ENCODE peak calls at places on chromosomes 6 and 20, in seven cellular contexts. H, O, Z, L, R, K and E are unnamed samples.

GRCh38 chr20:18632196-18632789 is 44.4 kb downstream of the DTD1 start:
- DNase-seq in L (peak), O (peak), H (peak), K (peak), R (peak), Z (peak), E (peak)

GRCh38 chr6:45921703-45922270 is 93.9 kb downstream of the CLIC5 start:
- DNase-seq in O (no peak), Z (no peak), L (peak), R (no peak), K (peak), H (no peak), E (no peak)

GRCh38 chr6:168865-169455 is 123.3 kb upstream of the DUSP22 start:
- DNase-seq in K (no peak), Z (no peak), O (no peak), R (no peak), L (peak), H (no peak), E (no peak)

GRCh38 chr6:149683256-149683860 is 34.5 kb downstream of the LATS1 start:
- DNase-seq in L (no peak), R (no peak), H (no peak), Z (no peak), O (no peak), K (peak), E (no peak)

GRCh38 chr6:32763417-32763816 is at the start of gene HLA-DQB2:
- DNase-seq in H (no peak), R (no peak), L (no peak), Z (no peak), K (no peak), O (no peak), E (no peak)

GRCh38 chr6:30441171-30441570 is 48.1 kb upstream of the HLA-E start:
- DNase-seq in L (no peak), R (no peak), H (no peak), K (no peak), O (no peak), Z (no peak), E (no peak)

GRCh38 chr6:142329486-142330113 is 27.8 kb downstream of the ADGRG6 start:
- DNase-seq in R (no peak), Z (no peak), L (no peak), K (no peak), H (no peak), O (no peak), E (no peak)

GRCh38 chr20:36093025-36093803 is 61.3 kb upstream of the EPB41L1 start:
- DNase-seq in O (peak), H (peak), Z (no peak), L (no peak), R (peak), K (peak), E (no peak)

GRCh38 chr20:47677314-47678129 is 107.8 kb downstream of the SULF2 start:
- DNase-seq in K (peak), O (peak), L (no peak), R (no peak), H (peak), Z (peak), E (no peak)

GRCh38 chr6:51349866-51350265 is 531.2 kb downstream of the TFAP2B start:
- DNase-seq in L (no peak), K (no peak), Z (no peak), R (no peak), H (no peak), O (no peak), E (no peak)

GRCh38 chr6:51352506-51353029 is 533.9 kb downstream of the TFAP2B start:
- DNase-seq in R (no peak), O (no peak), K (no peak), L (no peak), H (no peak), Z (no peak), E (no peak)

GRCh38 chr6:51350308-51350904 is 531.7 kb downstream of the TFAP2B start:
- DNase-seq in R (no peak), O (no peak), H (no peak), L (peak), K (no peak), Z (no peak), E (no peak)
- TF ChIP-seq CTCF in R (no peak), O (peak), H (peak), L (no peak), K (no peak), Z (peak), E (peak)

GRCh38 chr6:19369770-19370169 is 467.4 kb upstream of the ID4 start:
- DNase-seq in O (no peak), K (no peak), Z (no peak), L (peak), R (no peak), H (no peak), E (no peak)

DNA sequence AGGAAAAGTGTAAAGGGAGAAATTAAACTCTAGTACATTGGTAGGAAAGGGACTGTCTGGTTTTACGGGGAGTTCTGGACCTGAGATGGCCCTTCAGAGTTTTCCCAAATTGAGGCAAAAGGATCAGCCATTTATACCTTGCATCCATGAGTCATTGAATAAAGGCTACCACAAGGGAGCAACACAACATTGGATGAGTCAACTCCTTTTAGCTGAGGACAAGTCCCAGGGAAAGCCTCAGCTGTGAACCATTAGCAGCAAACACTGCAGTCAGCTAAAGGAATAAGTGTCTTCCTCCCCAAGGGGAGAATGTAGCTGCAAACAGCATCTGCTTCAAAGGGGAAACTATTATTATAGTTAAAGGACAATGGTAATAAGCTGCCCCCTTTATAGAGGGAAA is 468.7 kb upstream of the ID4 start:
- DNase-seq in K (no peak), O (no peak), Z (no peak), R (no peak), L (peak), H (no peak), E (no peak)
- TF ChIP-seq CTCF in K (no peak), O (no peak), Z (no peak), R (no peak), L (peak), H (no peak), E (no peak)

GRCh38 chr20:9353180-9353915 is 161.0 kb upstream of the LAMP5 start:
- DNase-seq in L (no peak), H (no peak), K (no peak), O (no peak), R (no peak), Z (no peak), E (no peak)
- TF ChIP-seq CTCF in L (no peak), H (no peak), K (peak), O (no peak), R (no peak), Z (no peak), E (no peak)

DNA sequence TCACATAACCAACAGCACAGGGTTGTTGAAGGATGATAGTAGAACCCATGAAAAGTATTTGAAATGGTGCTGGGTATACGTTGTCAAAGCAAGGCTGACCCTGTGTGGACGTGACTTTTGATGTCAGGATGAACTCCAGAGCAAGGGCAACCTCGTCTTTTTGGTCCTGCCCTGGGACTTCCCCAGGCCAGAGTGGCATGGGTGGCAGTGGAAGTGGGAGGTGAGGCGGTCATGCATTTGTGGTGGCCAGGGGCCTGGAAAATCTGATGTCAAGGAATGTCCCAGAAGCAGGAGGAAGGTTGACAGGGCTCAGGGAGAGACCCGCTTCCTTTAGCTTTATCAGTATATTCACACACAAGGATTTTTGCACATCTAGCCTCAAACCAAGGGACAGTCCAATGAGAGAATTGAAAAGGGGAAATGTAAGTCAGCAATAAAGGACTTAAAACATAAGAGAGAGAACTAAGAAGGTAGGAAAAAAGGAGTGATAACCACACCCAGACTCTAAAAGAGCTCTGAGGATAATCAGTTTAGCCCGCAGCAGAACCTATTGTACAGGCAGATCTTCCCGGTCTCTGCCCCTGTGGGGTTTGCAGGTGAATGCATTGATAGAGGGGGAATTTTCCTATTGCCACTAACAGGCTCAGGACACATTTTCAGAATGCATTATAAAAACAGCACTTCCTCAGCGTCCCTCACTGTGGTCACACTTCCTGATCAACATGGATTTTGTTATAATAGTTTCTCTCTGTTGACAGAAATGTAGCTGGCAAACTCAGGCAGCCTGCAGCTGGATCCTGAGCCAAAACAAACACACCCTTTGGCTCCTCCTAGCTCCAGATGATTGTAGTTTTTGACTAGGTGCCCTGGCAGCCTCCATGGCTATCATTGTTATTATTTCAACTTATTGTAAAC is 98.7 kb upstream of the HDGFL1 start:
- DNase-seq in H (no peak), R (peak), O (peak), K (peak), Z (no peak), L (peak), E (no peak)
- TF ChIP-seq CTCF in H (no peak), R (no peak), O (no peak), K (peak), Z (no peak), L (peak), E (no peak)